ENCODE peak calls at places on chromosomes 16 and 17, in ten cellular contexts. Z is tibial nerve, P is right lobe of liver, W is sigmoid colon, Y is body of pancreas, E is adrenal gland, D is NB4, A is uterus, H is heart left ventricle, V is stomach. X is an unnamed sample.

GRCh38 chr16:23509763-23510153 is 536 bp downstream of the GGA2 start:
- DNase-seq in Z (no peak), P (no peak), W (no peak), Y (peak; percentile 41), E (no peak), D (peak; percentile 69), A (peak; percentile 26), H (peak; percentile 44), V (no peak), X (peak; percentile 65)

GRCh38 chr16:80896778-80897177 is 92.4 kb upstream of the CDYL2 start:
- DNase-seq in Z (no peak), P (no peak), W (no peak), Y (no peak), E (peak; percentile 46), D (no peak), A (no peak), H (no peak), V (no peak), X (no peak)

GRCh38 chr17:40461774-40462342 is 18.6 kb downstream of the IGFBP4 start:
- DNase-seq in Z (no peak), P (no peak), W (peak; percentile 70), Y (no peak), E (no peak), D (no peak), A (peak; percentile 59), H (no peak), V (no peak), X (no peak)

GRCh38 chr16:66878067-66878466 is 2.2 kb upstream of the PDP2 start:
- DNase-seq in Z (no peak), P (no peak), W (no peak), Y (peak; percentile 68), E (no peak), D (peak; percentile 91), A (no peak), H (no peak), V (no peak), X (no peak)

GRCh38 chr17:75400326-75400939 is 5.0 kb downstream of the GRB2 start:
- DNase-seq in Z (no peak), P (no peak), W (no peak), Y (no peak), E (no peak), D (no peak), A (no peak), H (no peak), V (no peak), X (no peak)

GRCh38 chr17:39607057-39607850 is 466 bp downstream of the NEUROD2 start:
- DNase-seq in Z (no peak), P (no peak), W (no peak), Y (no peak), E (no peak), D (no peak), A (no peak), H (no peak), V (no peak), X (no peak)

GRCh38 chr17:4499431-4500187 is 928 bp downstream of the SPNS2 start:
- DNase-seq in Z (no peak), P (peak; percentile 56), W (no peak), Y (no peak), E (no peak), D (peak; percentile 84), A (no peak), H (no peak), V (no peak), X (peak; percentile 14)

GRCh38 chr16:68072038-68072695 is 13.0 kb upstream of the NFATC3 start:
- DNase-seq in Z (peak; percentile 59), P (peak; percentile 66), W (peak; percentile 81), Y (no peak), E (peak; percentile 90), D (peak; percentile 26), A (no peak), H (no peak), V (no peak), X (peak; percentile 92)

DNA sequence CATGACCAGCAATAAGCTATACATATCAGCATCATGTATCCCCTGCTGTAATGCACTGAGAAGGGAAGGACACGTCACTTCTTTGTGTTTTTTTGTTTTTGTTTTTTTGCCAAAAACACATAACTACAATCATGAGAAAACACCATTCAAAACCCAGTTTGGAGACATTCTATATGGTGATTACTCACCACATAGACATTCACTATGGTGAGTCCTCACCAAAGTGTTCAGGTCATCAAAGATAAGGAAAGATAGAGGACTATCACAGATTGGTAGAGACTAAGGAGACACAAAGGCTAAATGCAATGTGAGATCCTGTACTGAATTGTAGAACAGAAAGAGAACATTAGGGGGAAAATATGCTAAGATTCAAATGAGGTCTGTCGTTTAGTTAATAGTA is 46.7 kb downstream of the PIK3R5 start:
- DNase-seq in Z (no peak), P (no peak), W (no peak), Y (no peak), E (no peak), D (no peak), A (no peak), H (no peak), V (no peak), X (no peak)
- TF ChIP-seq POLR2A in Z (no peak), P (no peak), W (no peak), Y (no peak), E (no peak), D (no peak), A (no peak), H (no peak), V (no peak), X (no peak)

GRCh38 chr16:84832488-84833141 is 12.8 kb downstream of the CRISPLD2 start:
- DNase-seq in Z (peak; percentile 89), P (peak; percentile 40), W (peak; percentile 99), Y (peak; percentile 35), E (peak; percentile 86), D (peak; percentile 72), A (peak; percentile 97), H (peak; percentile 91), V (peak; percentile 54), X (no peak)
- TF ChIP-seq POLR2A in Z (peak; percentile 52), P (no peak), W (peak; percentile 19), Y (no peak), E (no peak), D (no peak), A (peak; percentile 73), H (no peak), V (no peak), X (no peak)

DNA sequence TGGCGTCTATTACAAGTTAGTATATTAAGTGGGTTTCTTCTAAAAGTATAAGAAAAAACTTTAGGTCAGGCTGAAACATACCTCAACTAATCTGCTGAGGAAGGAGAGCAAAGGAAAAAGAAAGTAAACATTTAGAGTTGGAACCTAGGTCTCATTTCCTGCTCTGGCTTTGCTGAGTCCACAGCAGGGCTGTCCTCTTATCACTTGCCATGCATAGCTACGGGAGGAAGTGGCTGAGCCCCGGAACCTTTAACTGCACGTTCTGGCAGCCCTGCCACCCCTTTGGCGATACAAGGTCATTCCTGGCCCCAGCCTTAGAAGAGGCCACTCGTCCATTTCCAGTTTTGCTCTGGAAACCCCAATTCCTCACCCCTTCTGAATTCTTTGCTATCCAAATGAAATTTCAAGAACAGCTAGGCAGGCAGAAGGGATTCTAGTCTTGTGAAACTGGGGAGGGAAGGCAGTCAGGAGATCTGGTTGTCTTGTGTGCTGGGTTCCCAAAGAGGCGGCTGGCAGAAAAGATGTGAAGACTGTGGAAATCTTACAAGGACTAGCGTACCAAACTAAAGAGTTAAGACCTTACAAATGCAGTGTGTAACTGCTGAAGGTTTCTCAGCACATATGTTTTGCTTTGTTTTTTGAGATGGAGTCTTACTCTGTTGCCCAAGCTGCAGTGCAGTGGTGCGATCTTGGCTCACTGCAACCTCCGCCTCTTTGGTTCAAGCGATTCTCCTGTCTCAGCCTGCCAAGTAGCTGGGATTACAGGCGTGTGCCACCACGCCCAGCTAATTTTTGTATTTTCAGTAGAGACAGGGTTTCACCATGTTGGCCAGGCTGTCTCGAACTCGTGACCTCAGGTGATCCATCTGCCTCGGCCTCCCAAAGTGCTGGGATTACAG is 19.1 kb downstream of the WIPI1 start:
- DNase-seq in Z (no peak), P (peak; percentile 61), W (no peak), Y (peak; percentile 38), E (peak; percentile 69), D (peak; percentile 82), A (no peak), H (peak; percentile 61), V (peak; percentile 72), X (peak; percentile 88)
- TF ChIP-seq POLR2A in Z (no peak), P (no peak), W (no peak), Y (no peak), E (no peak), D (no peak), A (no peak), H (no peak), V (no peak), X (peak; percentile 53)

GRCh38 chr16:8869212-8869987 is 594 bp upstream of the CARHSP1 start:
- DNase-seq in Z (no peak), P (no peak), W (no peak), Y (no peak), E (no peak), D (peak; percentile 56), A (no peak), H (no peak), V (no peak), X (peak; percentile 44)
- TF ChIP-seq POLR2A in Z (no peak), P (peak; percentile 3), W (no peak), Y (peak; percentile 50), E (no peak), D (no peak), A (no peak), H (no peak), V (no peak), X (no peak)

X was measured in erythroblast.